ENCODE peak calls at places on chromosomes 1 and 21, in five cellular contexts. One of them, this sample, is unnamed.
A peak's percentile ranks its signal among the peaks of the same experiment; 100 is the strongest.

GRCh38 chr21:44711327-44712202 is at the start of gene TSPEAR:
- DNase-seq in upper lobe of right lung: peak; percentile 64
- DNase-seq in HL-60: no peak
- DNase-seq in GM06990: no peak
- DNase-seq in A549: no peak
- DNase-seq in this sample: no peak

GRCh38 chr1:210262167-210262896 is 29.7 kb downstream of the SERTAD4 start:
- DNase-seq in upper lobe of right lung: no peak
- DNase-seq in HL-60: no peak
- DNase-seq in GM06990: no peak
- DNase-seq in A549: no peak
- DNase-seq in this sample: no peak

GRCh38 chr1:53369034-53369750 is 41.3 kb upstream of the LRP8 start:
- DNase-seq in upper lobe of right lung: peak; percentile 54
- DNase-seq in HL-60: no peak
- DNase-seq in GM06990: no peak
- DNase-seq in A549: no peak
- DNase-seq in this sample: no peak

GRCh38 chr1:200890818-200891773 is 3.6 kb upstream of the INAVA start:
- DNase-seq in upper lobe of right lung: peak; percentile 77
- DNase-seq in HL-60: peak; percentile 59
- DNase-seq in GM06990: peak; percentile 74
- DNase-seq in A549: peak; percentile 82
- DNase-seq in this sample: no peak

GRCh38 chr1:21783679-21784603 is 992 bp upstream of the USP48 start:
- DNase-seq in upper lobe of right lung: peak; percentile 66
- DNase-seq in HL-60: peak; percentile 88
- DNase-seq in GM06990: no peak
- DNase-seq in A549: peak; percentile 97
- DNase-seq in this sample: peak; percentile 72

GRCh38 chr1:178706467-178706866 is 18.6 kb upstream of the RALGPS2 start:
- DNase-seq in upper lobe of right lung: no peak
- DNase-seq in HL-60: peak; percentile 17
- DNase-seq in GM06990: no peak
- DNase-seq in A549: no peak
- DNase-seq in this sample: no peak

GRCh38 chr1:162697140-162697895 is 65.1 kb downstream of the DDR2 start:
- DNase-seq in upper lobe of right lung: no peak
- DNase-seq in HL-60: no peak
- DNase-seq in GM06990: no peak
- DNase-seq in A549: no peak
- DNase-seq in this sample: no peak

GRCh38 chr1:78146137-78146822 is 100.5 kb downstream of the GIPC2 start:
- DNase-seq in upper lobe of right lung: no peak
- DNase-seq in HL-60: no peak
- DNase-seq in GM06990: no peak
- DNase-seq in A549: no peak
- DNase-seq in this sample: no peak

GRCh38 chr21:29854795-29855194 is 85.0 kb downstream of the GRIK1 start:
- DNase-seq in upper lobe of right lung: no peak
- DNase-seq in HL-60: no peak
- DNase-seq in GM06990: no peak
- DNase-seq in A549: no peak
- DNase-seq in this sample: no peak

GRCh38 chr1:61370908-61371279 is 288.5 kb downstream of the NFIA start:
- DNase-seq in upper lobe of right lung: no peak
- DNase-seq in HL-60: no peak
- DNase-seq in GM06990: no peak
- DNase-seq in A549: no peak
- DNase-seq in this sample: no peak

GRCh38 chr1:160179336-160179735 is 11.0 kb upstream of the CASQ1 start:
- DNase-seq in upper lobe of right lung: no peak
- DNase-seq in HL-60: no peak
- DNase-seq in GM06990: no peak
- DNase-seq in A549: peak; percentile 16
- DNase-seq in this sample: no peak

GRCh38 chr1:2643414-2644077 is 10.7 kb upstream of the MMEL1 start:
- DNase-seq in upper lobe of right lung: peak; percentile 62
- DNase-seq in HL-60: no peak
- DNase-seq in GM06990: no peak
- DNase-seq in A549: no peak
- DNase-seq in this sample: no peak
- TF ChIP-seq CTCF in upper lobe of right lung: no peak
- TF ChIP-seq CTCF in HL-60: no peak
- TF ChIP-seq CTCF in GM06990: peak; percentile 23
- TF ChIP-seq CTCF in A549: no peak
- TF ChIP-seq CTCF in this sample: no peak

GRCh38 chr1:59730302-59730701 is 84.4 kb upstream of the HOOK1 start:
- DNase-seq in upper lobe of right lung: no peak
- DNase-seq in HL-60: no peak
- DNase-seq in GM06990: no peak
- DNase-seq in A549: no peak
- DNase-seq in this sample: no peak
- H3K4me3 ChIP-seq in upper lobe of right lung: no peak overlapping the region
- H3K4me3 ChIP-seq in HL-60: no peak overlapping the region
- H3K4me3 ChIP-seq in GM06990: no peak overlapping the region
- H3K4me3 ChIP-seq in A549: no peak overlapping the region
- H3K4me3 ChIP-seq in this sample: no peak overlapping the region

GRCh38 chr1:111754964-111755320 is 759 bp upstream of the DDX20 start:
- DNase-seq in upper lobe of right lung: peak; percentile 71
- DNase-seq in HL-60: no peak
- DNase-seq in GM06990: no peak
- DNase-seq in A549: peak; percentile 46
- DNase-seq in this sample: no peak

GRCh38 chr1:111752186-111752585 is 3.5 kb upstream of the DDX20 start:
- DNase-seq in upper lobe of right lung: no peak
- DNase-seq in HL-60: no peak
- DNase-seq in GM06990: no peak
- DNase-seq in A549: no peak
- DNase-seq in this sample: no peak

GRCh38 chr1:111758373-111758772 is 2.7 kb downstream of the DDX20 start:
- DNase-seq in upper lobe of right lung: no peak
- DNase-seq in HL-60: no peak
- DNase-seq in GM06990: no peak
- DNase-seq in A549: peak; percentile 13
- DNase-seq in this sample: no peak

GRCh38 chr1:111756124-111756513 is 418 bp downstream of the DDX20 start:
- DNase-seq in upper lobe of right lung: no peak
- DNase-seq in HL-60: no peak
- DNase-seq in GM06990: no peak
- DNase-seq in A549: no peak
- DNase-seq in this sample: no peak

GRCh38 chr1:111755321-111756123 is at the start of gene DDX20:
- DNase-seq in upper lobe of right lung: peak; percentile 97
- DNase-seq in HL-60: peak; percentile 92
- DNase-seq in GM06990: peak; percentile 95
- DNase-seq in A549: peak; percentile 93
- DNase-seq in this sample: peak; percentile 85
- TF ChIP-seq CTCF in upper lobe of right lung: peak; percentile 86
- TF ChIP-seq CTCF in HL-60: peak; percentile 82
- TF ChIP-seq CTCF in GM06990: peak; percentile 83
- TF ChIP-seq CTCF in A549: peak; percentile 84
- TF ChIP-seq CTCF in this sample: peak; percentile 77

GRCh38 chr1:219177940-219178339 is 4.3 kb downstream of the LYPLAL1 start:
- DNase-seq in upper lobe of right lung: no peak
- DNase-seq in HL-60: no peak
- DNase-seq in GM06990: no peak
- DNase-seq in A549: no peak
- DNase-seq in this sample: no peak
- H3K4me3 ChIP-seq in upper lobe of right lung: no peak overlapping the region
- H3K4me3 ChIP-seq in HL-60: no peak overlapping the region
- H3K4me3 ChIP-seq in GM06990: peak overlapping the region; percentile 32
- H3K4me3 ChIP-seq in A549: no peak overlapping the region
- H3K4me3 ChIP-seq in this sample: no peak overlapping the region

GRCh38 chr1:108692724-108693655 is 880 bp downstream of the PRPF38B start:
- DNase-seq in upper lobe of right lung: peak; percentile 74
- DNase-seq in HL-60: no peak
- DNase-seq in GM06990: peak; percentile 63
- DNase-seq in A549: peak; percentile 71
- DNase-seq in this sample: no peak
- TF ChIP-seq CTCF in upper lobe of right lung: peak; percentile 19
- TF ChIP-seq CTCF in HL-60: no peak
- TF ChIP-seq CTCF in GM06990: peak; percentile 24
- TF ChIP-seq CTCF in A549: peak; percentile 11
- TF ChIP-seq CTCF in this sample: peak; percentile 24

DNA sequence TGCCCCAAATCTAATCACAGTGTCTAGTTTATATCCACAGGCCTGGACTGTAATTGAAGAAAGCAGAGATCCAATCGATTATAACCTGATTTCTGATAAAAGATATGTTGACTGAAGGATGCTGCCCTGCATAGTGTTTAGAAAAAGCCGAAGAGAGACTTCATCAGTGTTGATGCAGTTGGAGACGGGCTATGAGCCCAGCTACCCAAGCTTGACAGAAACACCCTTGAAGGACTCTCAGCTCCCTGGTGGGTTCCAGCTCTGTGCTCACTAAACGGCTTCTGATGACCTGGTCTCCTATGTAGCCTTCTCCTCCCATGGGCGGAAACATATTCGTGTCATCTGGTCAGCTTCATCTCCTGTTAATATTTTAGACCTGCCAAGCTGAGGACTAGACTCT is 10.2 kb downstream of the FAM89A start:
- DNase-seq in upper lobe of right lung: no peak
- DNase-seq in HL-60: no peak
- DNase-seq in GM06990: no peak
- DNase-seq in A549: no peak
- DNase-seq in this sample: no peak
- H3K4me3 ChIP-seq in upper lobe of right lung: no peak overlapping the region
- H3K4me3 ChIP-seq in HL-60: no peak overlapping the region
- H3K4me3 ChIP-seq in GM06990: no peak overlapping the region
- H3K4me3 ChIP-seq in A549: no peak overlapping the region
- H3K4me3 ChIP-seq in this sample: no peak overlapping the region

DNA sequence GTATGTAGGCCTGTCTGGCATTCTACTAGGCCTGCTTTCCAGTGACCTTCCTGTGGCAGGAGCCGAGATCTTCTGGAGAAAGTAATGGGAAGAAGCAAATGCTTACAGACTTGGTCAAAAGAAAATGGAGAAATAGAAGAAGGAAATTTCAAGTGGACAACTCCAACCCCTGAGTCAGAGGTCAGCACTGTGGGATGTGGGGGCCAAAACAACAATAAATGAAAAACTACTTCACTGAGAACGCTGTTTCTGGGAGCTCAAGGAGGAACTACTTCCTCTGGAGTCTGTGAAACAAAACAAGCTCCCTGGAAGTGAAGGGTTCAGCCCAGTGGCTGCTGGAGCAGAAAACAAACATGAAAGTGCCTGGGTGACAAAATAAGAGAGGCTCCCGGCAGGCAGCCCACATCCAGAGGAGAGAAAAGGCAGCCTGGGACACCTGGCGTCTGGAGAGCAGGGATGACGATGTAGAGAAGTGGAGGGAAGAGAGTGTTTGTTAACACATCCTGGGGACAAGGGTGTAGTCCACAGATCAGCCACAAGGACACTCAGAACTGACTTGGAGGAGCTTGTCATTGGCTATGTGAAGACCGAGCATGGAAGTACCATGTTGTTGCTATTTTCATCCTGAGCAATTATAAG is 355.2 kb downstream of the SMYD3 start:
- DNase-seq in upper lobe of right lung: no peak
- DNase-seq in HL-60: no peak
- DNase-seq in GM06990: no peak
- DNase-seq in A549: no peak
- DNase-seq in this sample: no peak
- TF ChIP-seq CTCF in upper lobe of right lung: no peak
- TF ChIP-seq CTCF in HL-60: no peak
- TF ChIP-seq CTCF in GM06990: no peak
- TF ChIP-seq CTCF in A549: no peak
- TF ChIP-seq CTCF in this sample: peak; percentile 20

This sample was measured in epithelial cell of proximal tubule.